ENCODE peak calls at places on chromosomes 1 and 21, in seven cellular contexts. G is heart left ventricle, X is Panc1, L is cardiac muscle cell, Y is body of pancreas, J is fibroblast of lung, A is tibial artery. U is an unnamed sample. For H3K9me3, the result is how much of the 10 kb centered on the place peaks cover.

GRCh38 chr1:223515416-223515815 is 122.2 kb downstream of the CCDC185 start:
- DNase-seq in G (no peak), X (no peak), L (no peak), Y (no peak), J (no peak), A (no peak), U (no peak)

GRCh38 chr1:75731881-75732280 is 7.4 kb downstream of the ACADM start:
- DNase-seq in G (no peak), X (no peak), L (no peak), Y (no peak), J (no peak), A (no peak), U (no peak)

GRCh38 chr1:29471487-29472313 is 235.4 kb downstream of the PTPRU start:
- DNase-seq in G (no peak), X (no peak), L (no peak), Y (no peak), J (no peak), A (no peak), U (no peak)

GRCh38 chr1:21568006-21568746 is 59.0 kb downstream of the ALPL start:
- DNase-seq in G (no peak), X (no peak), L (no peak), Y (no peak), J (peak), A (no peak), U (peak)

GRCh38 chr1:77639056-77639455 is 43.4 kb downstream of the ZZZ3 start:
- DNase-seq in G (no peak), X (no peak), L (no peak), Y (no peak), J (peak), A (no peak), U (no peak)

GRCh38 chr21:34702341-34702807 is 33.6 kb downstream of the CLIC6 start:
- DNase-seq in G (no peak), X (no peak), L (no peak), Y (no peak), J (peak), A (peak), U (no peak)

GRCh38 chr21:14382486-14382834 is 486 bp downstream of the HSPA13 start:
- DNase-seq in G (no peak), X (no peak), L (no peak), Y (peak), J (peak), A (peak), U (no peak)

GRCh38 chr1:97820470-97821188 is 100.2 kb downstream of the DPYD start:
- DNase-seq in G (no peak), X (peak), L (peak), Y (no peak), J (peak), A (no peak), U (no peak)

DNA sequence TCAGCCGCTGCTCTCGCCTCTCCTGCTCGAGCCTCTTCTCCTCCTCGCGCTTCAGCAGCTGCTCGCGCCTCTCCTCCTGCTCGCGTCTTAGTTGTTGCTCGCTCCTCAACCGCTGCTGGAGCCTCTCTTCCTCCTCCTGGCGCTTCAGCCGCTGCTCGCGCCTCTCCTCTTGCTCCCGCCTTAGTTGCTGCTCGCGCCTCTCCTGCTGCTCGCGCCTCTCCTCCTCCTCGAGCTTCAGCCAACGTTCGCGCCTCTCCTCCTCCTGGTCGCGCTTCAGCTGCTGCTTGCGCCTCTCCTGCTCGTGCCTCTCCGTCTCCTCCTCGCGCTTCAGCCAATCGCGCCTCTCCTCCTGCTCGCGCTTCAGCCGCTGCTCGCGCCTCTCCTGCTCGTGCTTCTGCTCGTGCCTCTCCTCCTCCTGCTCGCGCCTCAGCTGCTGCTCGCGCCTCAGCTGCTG is 3.7 kb downstream of the TCHH start:
- DNase-seq in G (no peak), X (no peak), L (no peak), Y (peak), J (peak), A (no peak), U (no peak)
- H3K9me3 ChIP-seq in G (under half), X (under half), L (under half), Y (under half), J (under half), A (under half), U (under half)

GRCh38 chr1:2973661-2974593 is 47.3 kb upstream of the ACTRT2 start:
- DNase-seq in G (no peak), X (no peak), L (no peak), Y (no peak), J (no peak), A (peak), U (no peak)

GRCh38 chr1:2972011-2972878 is 49.0 kb upstream of the ACTRT2 start:
- DNase-seq in G (no peak), X (no peak), L (no peak), Y (no peak), J (no peak), A (peak), U (no peak)

GRCh38 chr1:2974701-2975301 is 46.5 kb upstream of the ACTRT2 start:
- DNase-seq in G (no peak), X (no peak), L (no peak), Y (no peak), J (no peak), A (peak), U (no peak)

GRCh38 chr1:2971609-2972008 is 49.7 kb upstream of the ACTRT2 start:
- DNase-seq in G (no peak), X (no peak), L (no peak), Y (no peak), J (no peak), A (peak), U (no peak)

DNA sequence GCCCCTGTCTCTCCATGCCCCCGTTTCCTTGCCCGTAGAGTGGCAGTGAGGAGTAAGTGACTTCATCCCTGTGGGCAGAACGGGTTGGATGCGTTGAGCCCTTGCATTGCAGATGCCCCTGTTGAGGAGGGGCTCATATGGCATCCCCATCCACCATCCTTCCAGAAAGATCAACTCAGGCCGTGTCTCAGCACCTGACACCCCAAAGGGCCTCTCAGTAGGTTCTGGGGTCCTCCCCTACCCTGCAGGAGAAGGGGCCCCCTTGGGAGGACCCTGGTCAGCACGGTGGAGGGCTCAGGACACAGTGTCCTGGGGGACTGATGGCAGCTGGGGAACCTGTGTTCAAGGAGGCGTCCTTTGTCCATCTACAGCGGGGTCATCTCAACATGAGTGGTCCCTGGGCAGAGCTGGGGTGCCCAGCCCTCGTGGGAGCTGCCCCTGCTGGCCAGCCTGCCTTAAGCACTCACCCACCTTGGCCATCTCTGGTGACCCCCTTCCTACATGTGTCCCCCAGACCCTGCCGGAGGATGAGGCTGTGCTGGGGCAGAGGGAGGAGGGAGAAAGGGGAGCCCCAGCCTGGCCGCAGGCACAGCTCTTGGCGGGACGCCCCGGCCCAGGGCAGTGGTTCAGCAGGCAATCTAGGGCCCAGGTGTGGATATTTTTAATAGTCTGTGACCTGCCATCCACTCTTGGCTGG is 48.2 kb upstream of the ACTRT2 start:
- DNase-seq in G (no peak), X (no peak), L (no peak), Y (no peak), J (no peak), A (peak), U (no peak)
- H3K9me3 ChIP-seq in G (under half), X (under half), L (under half), Y (under half), J (under half), A (under half), U (under half)

GRCh38 chr1:211172657-211173056 is 38.7 kb upstream of the KCNH1 start:
- DNase-seq in G (no peak), X (no peak), L (no peak), Y (no peak), J (no peak), A (no peak), U (no peak)
- H3K9me3 ChIP-seq in G (under half), X (under half), L (under half), Y (under half), J (under half), A (under half), U (under half)

GRCh38 chr21:9839011-9839661 is 682.2 kb upstream of the TPTE start:
- DNase-seq in G (no peak), X (no peak), L (no peak), Y (no peak), J (no peak), A (peak), U (no peak)

GRCh38 chr21:9837946-9838801 is 683.2 kb upstream of the TPTE start:
- DNase-seq in G (no peak), X (no peak), L (no peak), Y (no peak), J (no peak), A (no peak), U (no peak)
- H3K9me3 ChIP-seq in G (under half), X (under half), L (under half), Y (under half), J (under half), A (under half), U (under half)

DNA sequence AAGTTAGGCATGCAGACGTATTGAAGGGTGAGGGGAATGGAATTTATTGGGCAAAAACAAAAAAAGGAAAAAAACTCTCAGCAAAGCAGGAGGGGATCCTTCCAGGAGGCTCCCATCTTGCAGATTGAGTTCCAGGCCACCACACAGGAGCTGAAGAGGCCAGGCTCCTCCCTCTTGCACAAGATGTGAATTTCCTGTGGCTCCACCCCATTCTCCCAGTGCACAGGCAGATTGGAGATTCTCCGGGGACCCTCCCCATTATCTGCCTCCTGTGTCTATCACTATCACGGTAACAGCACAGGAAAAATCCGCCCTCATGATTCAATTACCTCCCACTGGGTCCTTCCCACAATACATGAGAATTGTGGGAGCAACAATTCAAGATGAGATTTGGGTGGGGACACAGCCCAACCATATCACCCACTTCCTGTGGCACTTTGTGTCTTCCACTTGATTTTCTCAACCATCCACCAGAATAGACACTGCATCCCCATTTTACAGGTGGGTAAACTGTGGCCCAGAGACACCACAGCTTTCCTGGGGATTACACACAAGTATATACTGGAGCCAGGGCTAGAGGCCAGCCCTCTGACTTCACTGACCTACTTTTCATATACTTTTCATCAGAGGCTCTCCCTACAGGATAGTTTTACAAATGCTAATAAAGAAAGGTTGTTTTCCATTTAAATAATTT is 18.9 kb upstream of the COL6A1 start:
- DNase-seq in G (no peak), X (no peak), L (no peak), Y (no peak), J (no peak), A (no peak), U (no peak)
- H3K9me3 ChIP-seq in G (under half), X (under half), L (under half), Y (under half), J (under half), A (under half), U (under half)

DNA sequence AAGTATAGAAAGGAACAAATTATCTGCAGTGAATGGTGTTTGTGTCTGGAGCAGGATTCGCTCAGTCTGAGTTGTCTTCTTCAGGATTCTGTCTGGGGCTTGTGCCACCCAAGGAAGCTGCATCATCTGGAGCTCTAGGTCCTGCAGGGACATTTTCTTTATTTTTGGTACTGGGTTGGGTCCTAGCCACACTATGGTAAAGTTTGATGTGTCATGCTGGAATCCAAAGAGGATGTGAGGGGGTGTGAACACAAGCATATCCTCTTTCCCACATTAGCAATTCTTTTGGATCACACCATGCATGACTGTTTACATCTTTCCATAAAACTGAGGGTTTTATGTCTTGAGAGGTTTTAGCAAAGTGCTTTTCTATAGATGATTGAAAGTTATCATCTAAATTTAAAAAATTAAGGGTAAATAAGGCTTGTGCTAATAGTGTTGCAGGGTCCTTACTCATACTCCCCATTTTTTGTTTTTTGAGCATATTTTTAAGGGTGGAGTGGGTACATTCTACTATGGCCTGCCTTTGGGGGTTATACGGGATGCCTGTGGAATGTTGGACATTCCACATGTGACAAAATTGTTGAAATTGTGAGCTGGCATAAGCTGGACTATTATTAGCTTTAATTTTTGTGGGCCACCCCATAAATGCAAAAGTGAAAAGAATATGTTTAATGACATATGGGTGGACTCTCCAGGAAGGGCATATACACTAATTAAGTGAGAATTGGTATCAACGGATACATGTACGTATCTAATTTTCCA is 152.0 kb upstream of the HMCN1 start:
- DNase-seq in G (no peak), X (no peak), L (no peak), Y (no peak), J (peak), A (no peak), U (no peak)
- H3K9me3 ChIP-seq in G (under half), X (under half), L (under half), Y (under half), J (under half), A (under half), U (under half)

DNA sequence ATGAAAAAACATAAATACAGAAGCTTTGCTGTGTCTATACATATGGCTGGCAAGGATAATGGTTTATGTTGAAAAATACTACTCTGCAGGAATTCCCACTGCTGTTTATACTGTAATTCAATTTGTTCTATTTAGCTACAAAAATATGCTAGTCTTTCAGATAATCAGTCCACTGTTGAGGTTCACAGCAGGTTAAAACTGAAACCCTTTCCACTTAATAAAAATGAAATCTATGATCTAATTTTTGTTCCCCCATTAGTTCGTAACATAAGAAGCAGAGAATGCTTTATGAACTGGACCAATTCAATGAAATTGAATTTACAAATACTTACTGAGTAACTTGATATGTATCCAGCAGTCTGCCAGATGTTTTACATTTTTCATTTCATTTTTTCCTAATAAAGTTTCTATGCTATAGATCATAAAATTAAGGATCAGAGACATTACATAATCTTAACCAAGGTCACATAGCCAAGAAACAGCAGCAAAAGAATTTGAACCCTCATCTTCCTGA is 360.1 kb upstream of the BEND5 start:
- DNase-seq in G (no peak), X (no peak), L (no peak), Y (no peak), J (no peak), A (no peak), U (no peak)
- H3K9me3 ChIP-seq in G (under half), X (under half), L (under half), Y (under half), J (under half), A (under half), U (under half)

GRCh38 chr1:4939266-4939665 is 284.9 kb downstream of the AJAP1 start:
- DNase-seq in G (no peak), X (no peak), L (no peak), Y (no peak), J (peak), A (no peak), U (peak)
- H3K9me3 ChIP-seq in G (under half), X (under half), L (under half), Y (under half), J (under half), A (under half), U (under half)